ENCODE peak calls at places on chromosomes 1 and 21, in six cellular contexts. N is amygdala, O is NCI-H1417 treated with DMSO at 0.1 percent for 48 hours, H is fibroblast of lung, Y is tibial nerve, G is HS-5. F is an unnamed sample.

GRCh38 chr1:153220606-153221303 is 3.4 kb downstream of the PRR9 start:
- DNase-seq in G (no peak), Y (no peak), N (no peak), H (no peak), O (no peak), F (no peak)

GRCh38 chr1:204818998-204819397 is 51.7 kb upstream of the NFASC start:
- DNase-seq in H (no peak), Y (no peak), O (no peak), G (no peak), N (no peak), F (no peak)

GRCh38 chr1:86583593-86583992 is 36.7 kb downstream of the CLCA4 start:
- DNase-seq in Y (no peak), O (no peak), H (no peak), G (no peak), N (no peak), F (no peak)

GRCh38 chr1:53725238-53725689 is 13.7 kb downstream of the GLIS1 start:
- DNase-seq in N (no peak), H (peak; percentile 15), O (no peak), G (no peak), Y (no peak), F (no peak)

GRCh38 chr1:208110296-208110695 is 133.9 kb downstream of the PLXNA2 start:
- DNase-seq in N (no peak), H (no peak), G (no peak), O (no peak), Y (no peak), F (no peak)

GRCh38 chr1:108947871-108948525 is 15.3 kb downstream of the CLCC1 start:
- DNase-seq in H (peak; percentile 15), G (no peak), N (no peak), O (no peak), Y (no peak), F (no peak)

GRCh38 chr1:2314297-2314802 is 77.0 kb downstream of the MORN1 start:
- DNase-seq in G (no peak), N (no peak), H (peak; percentile 64), O (no peak), Y (peak; percentile 47), F (no peak)

GRCh38 chr1:110133436-110133835 is 16.9 kb upstream of the SLC6A17 start:
- DNase-seq in N (no peak), G (no peak), O (no peak), Y (no peak), H (no peak), F (no peak)

GRCh38 chr1:65317866-65318653 is 8.7 kb downstream of the DNAJC6 start:
- DNase-seq in Y (no peak), O (no peak), H (no peak), N (no peak), G (no peak), F (no peak)

GRCh38 chr1:117284408-117285215 is 73.9 kb upstream of the VTCN1 start:
- DNase-seq in H (peak; percentile 79), O (peak; percentile 65), G (peak; percentile 34), Y (no peak), N (no peak), F (peak; percentile 25)

GRCh38 chr21:38410451-38410850 is 87.8 kb downstream of the ERG start:
- DNase-seq in Y (no peak), H (no peak), G (no peak), N (no peak), O (no peak), F (no peak)

GRCh38 chr1:31216016-31216415 is 23.7 kb downstream of the NKAIN1 start:
- DNase-seq in N (no peak), G (no peak), H (peak; percentile 11), O (no peak), Y (no peak), F (no peak)

GRCh38 chr1:201172999-201173610 is 17.5 kb upstream of the IGFN1 start:
- DNase-seq in N (no peak), G (peak; percentile 49), H (peak; percentile 42), O (no peak), Y (no peak), F (no peak)